ENCODE peak calls at places on chromosomes 5 and 9, in four cellular contexts. One of them, this sample, is unnamed.

GRCh38 chr5:112669328-112669963 is 68.2 kb upstream of the APC start:
- DNase-seq in memory B cell: no peak
- DNase-seq in left colon: no peak
- DNase-seq in aorta: no peak
- DNase-seq in this sample: no peak

GRCh38 chr5:181152406-181152805 is 5.0 kb downstream of the OR2V2 start:
- DNase-seq in memory B cell: no peak
- DNase-seq in left colon: no peak
- DNase-seq in aorta: no peak
- DNase-seq in this sample: no peak

GRCh38 chr9:81146684-81147337 is 542.5 kb downstream of the TLE1 start:
- DNase-seq in memory B cell: no peak
- DNase-seq in left colon: no peak
- DNase-seq in aorta: no peak
- DNase-seq in this sample: no peak

GRCh38 chr9:95992536-95992935 is 117.0 kb downstream of the ERCC6L2 start:
- DNase-seq in memory B cell: no peak
- DNase-seq in left colon: no peak
- DNase-seq in aorta: no peak
- DNase-seq in this sample: no peak

GRCh38 chr5:127865273-127865672 is 162.1 kb downstream of the CCDC192 start:
- DNase-seq in memory B cell: no peak
- DNase-seq in left colon: no peak
- DNase-seq in aorta: no peak
- DNase-seq in this sample: no peak

GRCh38 chr5:150272531-150272930 is 17.0 kb downstream of the CAMK2A start:
- DNase-seq in memory B cell: no peak
- DNase-seq in left colon: no peak
- DNase-seq in aorta: no peak
- DNase-seq in this sample: peak

GRCh38 chr9:76571288-76572204 is 112.6 kb downstream of the GCNT1 start:
- DNase-seq in memory B cell: no peak
- DNase-seq in left colon: no peak
- DNase-seq in aorta: no peak
- DNase-seq in this sample: no peak

GRCh38 chr9:92463989-92464388 is 18.3 kb downstream of the ASPN start:
- DNase-seq in memory B cell: no peak
- DNase-seq in left colon: no peak
- DNase-seq in aorta: no peak
- DNase-seq in this sample: no peak

GRCh38 chr5:59433174-59433573 is 460.4 kb downstream of the PDE4D start:
- DNase-seq in memory B cell: no peak
- DNase-seq in left colon: no peak
- DNase-seq in aorta: no peak
- DNase-seq in this sample: no peak

GRCh38 chr9:37514999-37515398 is 29.3 kb downstream of the POLR1E start:
- DNase-seq in memory B cell: no peak
- DNase-seq in left colon: no peak
- DNase-seq in aorta: no peak
- DNase-seq in this sample: no peak

GRCh38 chr5:108562205-108562454 is 180.2 kb upstream of the FBXL17 start:
- DNase-seq in memory B cell: no peak
- DNase-seq in left colon: no peak
- DNase-seq in aorta: no peak
- DNase-seq in this sample: no peak

GRCh38 chr9:16986441-16987387 is 116.2 kb upstream of the BNC2 start:
- DNase-seq in memory B cell: no peak
- DNase-seq in left colon: no peak
- DNase-seq in aorta: peak
- DNase-seq in this sample: no peak

GRCh38 chr5:54454602-54455001 is 897 bp upstream of the HSPB3 start:
- DNase-seq in memory B cell: no peak
- DNase-seq in left colon: no peak
- DNase-seq in aorta: no peak
- DNase-seq in this sample: no peak

GRCh38 chr5:102411-103043 is 10.6 kb downstream of the PLEKHG4B start:
- DNase-seq in memory B cell: no peak
- DNase-seq in left colon: no peak
- DNase-seq in aorta: no peak
- DNase-seq in this sample: no peak

GRCh38 chr9:88645172-88645868 is 110.3 kb downstream of the NXNL2 start:
- DNase-seq in memory B cell: no peak
- DNase-seq in left colon: no peak
- DNase-seq in aorta: no peak
- DNase-seq in this sample: no peak

GRCh38 chr9:134358026-134358967 is 32.0 kb downstream of the RXRA start:
- DNase-seq in memory B cell: no peak
- DNase-seq in left colon: no peak
- DNase-seq in aorta: peak
- DNase-seq in this sample: no peak

GRCh38 chr9:121690316-121690715 is 38.9 kb downstream of the DAB2IP start:
- DNase-seq in memory B cell: no peak
- DNase-seq in left colon: no peak
- DNase-seq in aorta: no peak
- DNase-seq in this sample: no peak

GRCh38 chr5:107218457-107219193 is 452.1 kb downstream of the EFNA5 start:
- DNase-seq in memory B cell: no peak
- DNase-seq in left colon: no peak
- DNase-seq in aorta: no peak
- DNase-seq in this sample: no peak

GRCh38 chr9:129270205-129270604 is 92.1 kb upstream of the IER5L start:
- DNase-seq in memory B cell: no peak
- DNase-seq in left colon: no peak
- DNase-seq in aorta: peak
- DNase-seq in this sample: no peak

GRCh38 chr9:124164800-124165199 is 92.9 kb upstream of the NEK6 start:
- DNase-seq in memory B cell: no peak
- DNase-seq in left colon: no peak
- DNase-seq in aorta: peak
- DNase-seq in this sample: no peak

GRCh38 chr5:50667653-50668403 is 1.4 kb downstream of the PARP8 start:
- DNase-seq in memory B cell: peak
- DNase-seq in left colon: peak
- DNase-seq in aorta: peak
- DNase-seq in this sample: no peak

GRCh38 chr5:92633821-92634220 is 947.2 kb downstream of the NR2F1-AS1 start:
- DNase-seq in memory B cell: no peak
- DNase-seq in left colon: no peak
- DNase-seq in aorta: no peak
- DNase-seq in this sample: no peak

GRCh38 chr9:129671065-129671464 is 5.6 kb downstream of the PRRX2 start:
- DNase-seq in memory B cell: no peak
- DNase-seq in left colon: no peak
- DNase-seq in aorta: no peak
- DNase-seq in this sample: no peak

GRCh38 chr5:171926311-171926710 is 80.1 kb downstream of the FBXW11 start:
- DNase-seq in memory B cell: no peak
- DNase-seq in left colon: no peak
- DNase-seq in aorta: no peak
- DNase-seq in this sample: no peak

GRCh38 chr9:112180387-112180881 is 5.3 kb upstream of the SUSD1 start:
- DNase-seq in memory B cell: no peak
- DNase-seq in left colon: no peak
- DNase-seq in aorta: no peak
- DNase-seq in this sample: no peak

GRCh38 chr9:89788457-89788856 is 183.6 kb downstream of the GADD45G start:
- DNase-seq in memory B cell: no peak
- DNase-seq in left colon: no peak
- DNase-seq in aorta: no peak
- DNase-seq in this sample: no peak

GRCh38 chr5:126280820-126281219 is 142.4 kb upstream of the GRAMD2B start:
- DNase-seq in memory B cell: no peak
- DNase-seq in left colon: no peak
- DNase-seq in aorta: no peak
- DNase-seq in this sample: no peak

GRCh38 chr9:89670114-89670513 is 65.3 kb downstream of the GADD45G start:
- DNase-seq in memory B cell: no peak
- DNase-seq in left colon: no peak
- DNase-seq in aorta: no peak
- DNase-seq in this sample: no peak

GRCh38 chr5:73392775-73393174 is 55.8 kb downstream of the FOXD1 start:
- DNase-seq in memory B cell: no peak
- DNase-seq in left colon: peak
- DNase-seq in aorta: no peak
- DNase-seq in this sample: no peak

GRCh38 chr9:69411931-69412740 is 87.1 kb downstream of the ENTREP1 start:
- DNase-seq in memory B cell: no peak
- DNase-seq in left colon: no peak
- DNase-seq in aorta: no peak
- DNase-seq in this sample: no peak

GRCh38 chr9:97831843-97832636 is 21.0 kb upstream of the FOXE1 start:
- DNase-seq in memory B cell: no peak
- DNase-seq in left colon: no peak
- DNase-seq in aorta: no peak
- DNase-seq in this sample: no peak

GRCh38 chr5:136629125-136629790 is 263.9 kb upstream of the TRPC7 start:
- DNase-seq in memory B cell: no peak
- DNase-seq in left colon: no peak
- DNase-seq in aorta: no peak
- DNase-seq in this sample: no peak

GRCh38 chr9:115730396-115730795 is 423.2 kb upstream of the PAPPA start:
- DNase-seq in memory B cell: no peak
- DNase-seq in left colon: no peak
- DNase-seq in aorta: no peak
- DNase-seq in this sample: no peak

GRCh38 chr9:131517761-131518190 is 13.3 kb downstream of the UCK1 start:
- DNase-seq in memory B cell: no peak
- DNase-seq in left colon: no peak
- DNase-seq in aorta: no peak
- DNase-seq in this sample: no peak

GRCh38 chr5:67493676-67494075 is 297.1 kb upstream of the CD180 start:
- DNase-seq in memory B cell: no peak
- DNase-seq in left colon: peak
- DNase-seq in aorta: no peak
- DNase-seq in this sample: peak

GRCh38 chr9:2047144-2047671 is 32.1 kb downstream of the SMARCA2 start:
- DNase-seq in memory B cell: no peak
- DNase-seq in left colon: no peak
- DNase-seq in aorta: no peak
- DNase-seq in this sample: no peak

GRCh38 chr5:172891716-172892421 is 57.8 kb downstream of the ERGIC1 start:
- DNase-seq in memory B cell: no peak
- DNase-seq in left colon: no peak
- DNase-seq in aorta: peak
- DNase-seq in this sample: no peak

GRCh38 chr9:136820947-136821332 is 13.2 kb downstream of the RABL6 start:
- DNase-seq in memory B cell: no peak
- DNase-seq in left colon: no peak
- DNase-seq in aorta: peak
- DNase-seq in this sample: no peak

GRCh38 chr9:136031094-136031493 is 64.0 kb downstream of the NACC2 start:
- DNase-seq in memory B cell: no peak
- DNase-seq in left colon: no peak
- DNase-seq in aorta: no peak
- DNase-seq in this sample: no peak

GRCh38 chr5:154461531-154461930 is 15.7 kb downstream of the SAP30L start:
- DNase-seq in memory B cell: no peak
- DNase-seq in left colon: no peak
- DNase-seq in aorta: no peak
- DNase-seq in this sample: no peak

This sample was measured in ecto neural progenitor cell.